ENCODE peak calls at places on chromosome 1, in eight cellular contexts. P is pancreas; Q is aorta; J is CD4-positive, alpha-beta memory T cell; I is A549; G is K562; Y is CD8-positive, alpha-beta T cell; B is thyroid gland. M is an unnamed sample.

GRCh38 chr1:68819190-68819829 is 322.4 kb upstream of the DEPDC1 start:
- DNase-seq in I (peak; percentile 9), J (no peak), P (no peak), Y (no peak), B (no peak), G (no peak), Q (no peak), M (no peak)

GRCh38 chr1:116503535-116504307 is 67.1 kb downstream of the CD58 start:
- DNase-seq in J (no peak), G (peak; percentile 91), P (no peak), B (no peak), I (no peak), Y (no peak), Q (no peak), M (no peak)

GRCh38 chr1:51372561-51372960 is 42.2 kb upstream of the TTC39A start:
- DNase-seq in J (no peak), Q (no peak), G (no peak), B (no peak), P (no peak), I (no peak), Y (no peak), M (no peak)

GRCh38 chr1:7026188-7026587 is 240.9 kb downstream of the CAMTA1 start:
- DNase-seq in P (no peak), Q (no peak), J (no peak), I (peak; percentile 9), Y (no peak), G (no peak), B (no peak), M (no peak)

GRCh38 chr1:43171312-43171875 is 696 bp downstream of the EBNA1BP2 start:
- DNase-seq in B (peak; percentile 1), J (no peak), Q (no peak), P (no peak), I (no peak), Y (no peak), G (no peak), M (no peak)

GRCh38 chr1:160078392-160079195 is 2.7 kb upstream of the KCNJ9 start:
- DNase-seq in G (peak; percentile 82), P (no peak), B (peak; percentile 16), Y (peak; percentile 50), I (peak; percentile 42), Q (no peak), J (peak; percentile 57), M (no peak)

GRCh38 chr1:36006941-36007500 is 76.1 kb downstream of the AGO3 start:
- DNase-seq in J (no peak), Y (no peak), G (no peak), Q (no peak), B (no peak), P (no peak), I (no peak), M (peak; percentile 99)

GRCh38 chr1:231334952-231335351 is 2.7 kb downstream of the EXOC8 start:
- DNase-seq in I (no peak), G (no peak), B (no peak), J (no peak), Y (no peak), P (no peak), Q (no peak), M (no peak)

GRCh38 chr1:154327466-154328317 is 2.4 kb downstream of the ATP8B2 start:
- DNase-seq in G (no peak), P (no peak), Y (peak; percentile 39), I (no peak), J (peak; percentile 49), Q (no peak), B (peak; percentile 22), M (no peak)

GRCh38 chr1:109322974-109323373 is 16.2 kb upstream of the MYBPHL start:
- DNase-seq in G (no peak), Y (no peak), P (no peak), I (no peak), J (no peak), B (no peak), Q (no peak), M (no peak)

GRCh38 chr1:168442931-168443330 is 100.9 kb downstream of the XCL2 start:
- DNase-seq in P (no peak), B (no peak), G (no peak), J (no peak), Y (no peak), Q (no peak), I (no peak), M (no peak)

GRCh38 chr1:44672956-44673674 is 1.2 kb downstream of the TMEM53 start:
- DNase-seq in Q (no peak), P (no peak), B (no peak), Y (no peak), G (no peak), I (no peak), J (no peak), M (no peak)

GRCh38 chr1:237124856-237125462 is 83.0 kb downstream of the RYR2 start:
- DNase-seq in Q (no peak), G (peak; percentile 32), Y (no peak), I (peak; percentile 33), P (no peak), B (no peak), J (no peak), M (peak; percentile 57)

DNA sequence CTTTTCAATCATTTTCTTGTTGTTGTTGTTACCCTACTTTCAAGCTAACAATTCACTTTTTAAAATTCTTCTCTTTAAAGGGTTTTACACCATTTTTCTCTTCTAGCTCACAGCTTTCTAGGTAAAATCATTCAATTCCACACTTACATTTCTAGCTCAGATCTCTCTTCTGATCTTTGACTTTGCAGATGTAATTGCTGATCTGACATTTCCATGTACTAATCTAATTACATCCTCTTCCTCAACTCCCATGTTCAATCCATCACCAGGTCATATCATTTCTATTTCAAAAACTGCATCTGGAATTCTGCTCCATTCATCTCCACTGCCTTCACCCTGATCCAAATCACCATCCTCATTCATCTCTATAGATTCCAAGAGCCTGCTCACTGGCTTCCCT is 3.0 kb downstream of the BCL10 start:
- DNase-seq in I (no peak), Y (no peak), B (no peak), G (no peak), P (no peak), J (no peak), Q (no peak), M (no peak)
- H3K27ac ChIP-seq in I (no peak overlapping the region), Y (no peak overlapping the region), B (no peak overlapping the region), G (no peak overlapping the region), P (no peak overlapping the region), J (no peak overlapping the region), Q (no peak overlapping the region), M (no peak overlapping the region)

DNA sequence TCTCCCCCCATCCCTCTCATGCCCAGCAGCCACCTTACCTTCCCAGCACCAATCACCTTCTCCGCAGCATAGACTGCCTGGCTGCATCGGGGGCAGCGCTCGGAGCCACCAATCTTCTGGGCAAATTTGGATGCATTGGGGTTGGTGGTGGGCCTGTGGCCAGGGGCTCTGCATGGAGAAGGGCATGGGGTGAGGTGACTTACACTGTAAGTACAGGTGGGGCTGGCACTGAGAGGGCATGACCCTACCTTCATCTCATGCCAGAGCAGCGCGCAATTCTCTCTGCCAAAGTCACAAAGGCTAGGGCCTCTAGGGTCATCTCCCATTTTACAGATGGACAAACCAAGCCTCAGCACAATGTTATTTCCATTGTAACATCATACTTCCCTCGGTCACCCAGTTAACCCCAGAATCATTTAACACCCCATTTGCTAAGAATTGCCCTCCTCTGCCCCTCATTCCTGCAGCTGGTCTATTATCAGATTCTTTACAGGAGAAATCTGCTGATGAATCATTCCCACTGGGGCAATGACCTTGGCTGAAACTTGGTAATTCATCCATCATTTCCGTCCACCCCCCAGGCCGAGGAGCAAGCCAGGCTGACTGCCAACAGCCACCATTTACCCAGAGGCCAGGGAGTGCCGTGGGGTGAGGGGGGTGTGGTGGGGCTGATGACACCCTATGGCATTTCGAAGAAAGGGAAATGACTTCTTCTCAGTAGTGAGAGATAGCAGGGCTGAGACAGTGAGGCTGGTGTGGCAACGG is 17.9 kb downstream of the CSRP1 start:
- DNase-seq in B (no peak), G (no peak), Y (no peak), I (peak; percentile 90), J (no peak), P (no peak), Q (peak; percentile 92), M (no peak)
- H3K27ac ChIP-seq in B (peak overlapping the region; percentile 1), G (no peak overlapping the region), Y (no peak overlapping the region), I (peak overlapping the region; percentile 90), J (no peak overlapping the region), P (peak overlapping the region; percentile 18), Q (peak overlapping the region; percentile 49), M (no peak overlapping the region)

DNA sequence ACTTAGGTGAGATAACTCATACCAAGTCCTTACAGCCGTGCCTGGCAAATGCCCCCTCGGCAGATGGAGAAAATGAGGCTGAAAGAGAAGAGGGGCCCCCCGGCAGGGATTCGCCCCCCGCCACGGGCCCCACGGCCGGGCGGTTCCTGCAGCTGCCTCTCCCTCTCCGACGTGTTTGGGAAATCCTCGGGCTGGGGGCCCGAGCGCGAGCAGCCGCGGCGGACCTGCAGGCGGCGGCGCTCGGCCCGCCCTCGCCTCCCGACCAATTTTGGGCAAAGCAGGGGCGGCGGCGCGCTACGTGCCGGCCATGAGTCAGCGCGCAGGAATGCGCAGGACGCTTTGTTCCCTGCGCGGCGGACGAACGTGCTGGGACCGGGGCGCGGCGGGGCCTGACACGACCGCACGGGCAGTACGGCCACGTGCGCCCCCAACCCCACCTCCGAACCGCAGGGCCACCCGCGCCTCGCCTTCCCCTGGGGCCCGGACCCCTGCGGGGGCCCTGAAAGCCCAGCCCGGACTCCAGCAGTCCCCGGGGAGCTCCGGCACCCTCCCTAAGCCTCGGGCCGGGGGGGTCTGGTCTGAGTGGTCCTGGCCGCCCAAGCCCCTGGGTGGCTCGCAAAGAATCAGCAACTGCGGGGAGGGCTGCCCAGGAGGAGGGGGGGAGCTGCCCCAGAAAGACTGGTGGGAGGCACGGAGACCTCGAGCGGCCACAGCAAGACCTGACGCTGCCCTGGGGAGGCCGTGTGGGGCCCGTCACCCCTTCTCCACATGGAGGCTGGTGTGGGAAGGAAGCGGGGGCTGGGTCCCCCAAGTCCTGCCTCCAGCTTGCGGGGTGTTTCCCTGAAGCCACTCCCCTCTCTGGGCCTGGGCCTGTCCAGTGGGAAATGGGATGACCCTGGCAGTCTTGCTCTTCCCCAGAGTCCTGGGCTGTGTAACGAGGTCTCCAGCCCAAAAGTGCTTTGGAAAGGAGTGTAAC is 11.9 kb upstream of the EDN2 start:
- DNase-seq in Q (peak; percentile 97), I (peak; percentile 82), G (peak; percentile 92), J (no peak), P (no peak), B (peak; percentile 95), Y (no peak), M (peak; percentile 75)
- H3K27ac ChIP-seq in Q (peak overlapping the region; percentile 71), I (peak overlapping the region; percentile 100), G (peak overlapping the region; percentile 70), J (no peak overlapping the region), P (peak overlapping the region; percentile 62), B (peak overlapping the region; percentile 67), Y (no peak overlapping the region), M (peak overlapping the region; percentile 61)

GRCh38 chr1:40987439-40988276 is 8.2 kb downstream of the CTPS1 start:
- DNase-seq in G (no peak), B (no peak), P (no peak), Y (no peak), J (no peak), I (no peak), Q (no peak), M (no peak)

GRCh38 chr1:40984531-40984930 is 5.0 kb downstream of the CTPS1 start:
- DNase-seq in G (no peak), I (no peak), Q (no peak), J (no peak), Y (no peak), P (no peak), B (no peak), M (peak; percentile 62)

GRCh38 chr1:40985875-40986274 is 6.4 kb downstream of the CTPS1 start:
- DNase-seq in J (no peak), G (no peak), I (no peak), Q (no peak), P (no peak), Y (no peak), B (no peak), M (no peak)

GRCh38 chr1:40986929-40987328 is 7.4 kb downstream of the CTPS1 start:
- DNase-seq in G (no peak), J (no peak), B (no peak), P (no peak), Q (no peak), Y (no peak), I (no peak), M (no peak)

GRCh38 chr1:40986328-40986783 is 6.9 kb downstream of the CTPS1 start:
- DNase-seq in Q (no peak), I (no peak), B (no peak), J (no peak), G (no peak), P (no peak), Y (no peak), M (no peak)
- H3K27ac ChIP-seq in Q (no peak overlapping the region), I (peak overlapping the region; percentile 44), B (peak overlapping the region; percentile 78), J (no peak overlapping the region), G (no peak overlapping the region), P (peak overlapping the region; percentile 13), Y (no peak overlapping the region), M (no peak overlapping the region)

M was measured in trophoblast cell.